ENCODE peak calls at places on chromosome 4, in four cellular contexts. R is sigmoid colon, M is HepG2, S is breast epithelium. W is an unnamed sample.
A peak's percentile ranks its signal among the peaks of the same experiment; 100 is the strongest.

GRCh38 chr4:94603170-94603747 is 151.5 kb downstream of the PDLIM5 start:
- DNase-seq in R (no peak), M (no peak), S (no peak), W (no peak)

GRCh38 chr4:14069871-14070270 is 442.3 kb upstream of the BOD1L1 start:
- DNase-seq in R (no peak), M (no peak), S (no peak), W (no peak)

GRCh38 chr4:793109-793861 is 32.6 kb downstream of the CPLX1 start:
- DNase-seq in R (no peak), M (no peak), S (no peak), W (no peak)

GRCh38 chr4:83272900-83273299 is 11.7 kb downstream of the COQ2 start:
- DNase-seq in R (no peak), M (no peak), S (no peak), W (no peak)

GRCh38 chr4:175927121-175927520 is 115.1 kb upstream of the GPM6A start:
- DNase-seq in R (no peak), M (no peak), S (no peak), W (no peak)

GRCh38 chr4:182533948-182534347 is 290.7 kb downstream of the TENM3 start:
- DNase-seq in R (no peak), M (no peak), S (no peak), W (no peak)

GRCh38 chr4:42282081-42282901 is 115.0 kb upstream of the SHISA3 start:
- DNase-seq in R (no peak), M (peak; percentile 65), S (no peak), W (peak; percentile 20)

GRCh38 chr4:37970702-37971101 is 10.5 kb downstream of the PTTG2 start:
- DNase-seq in R (peak; percentile 87), M (peak; percentile 47), S (peak; percentile 59), W (peak; percentile 38)

GRCh38 chr4:146381263-146381872 is 140.4 kb downstream of the SLC10A7 start:
- DNase-seq in R (no peak), M (no peak), S (no peak), W (no peak)

GRCh38 chr4:55866973-55867574 is 13.6 kb downstream of the EXOC1 start:
- DNase-seq in R (no peak), M (peak; percentile 65), S (no peak), W (no peak)

GRCh38 chr4:145041378-145041777 is 56.6 kb downstream of the ANAPC10 start:
- DNase-seq in R (no peak), M (no peak), S (no peak), W (no peak)

GRCh38 chr4:6551660-6552059 is 23.3 kb upstream of the MAN2B2 start:
- DNase-seq in R (no peak), M (no peak), S (no peak), W (no peak)

GRCh38 chr4:153676984-153677383 is 7.1 kb upstream of the TLR2 start:
- DNase-seq in R (no peak), M (no peak), S (no peak), W (no peak)

GRCh38 chr4:154124539-154125255 is 335.8 kb upstream of the SFRP2 start:
- DNase-seq in R (no peak), M (no peak), S (no peak), W (no peak)

GRCh38 chr4:6591305-6591704 is 16.3 kb downstream of the MAN2B2 start:
- DNase-seq in R (no peak), M (no peak), S (no peak), W (no peak)

GRCh38 chr4:73970011-73970410 is 11.8 kb downstream of the PF4 start:
- DNase-seq in R (no peak), M (no peak), S (no peak), W (no peak)

GRCh38 chr4:26192921-26193894 is 127.6 kb upstream of the RBPJ start:
- DNase-seq in R (no peak), M (no peak), S (no peak), W (no peak)

GRCh38 chr4:7369511-7369910 is 65.2 kb downstream of the PSAPL1 start:
- DNase-seq in R (peak; percentile 53), M (no peak), S (no peak), W (no peak)

GRCh38 chr4:69773443-69773842 is 13.0 kb upstream of the SULT1B1 start:
- DNase-seq in R (no peak), M (no peak), S (no peak), W (no peak)

GRCh38 chr4:52343595-52343994 is 292.5 kb downstream of the SPATA18 start:
- DNase-seq in R (no peak), M (no peak), S (no peak), W (no peak)

GRCh38 chr4:5381981-5382441 is 326.3 kb downstream of the EVC2 start:
- DNase-seq in R (no peak), M (no peak), S (no peak), W (no peak)

GRCh38 chr4:121666091-121666679 is 30.6 kb downstream of the ANXA5 start:
- DNase-seq in R (peak; percentile 72), M (no peak), S (no peak), W (no peak)

GRCh38 chr4:26772096-26772495 is 88.5 kb upstream of the STIM2 start:
- DNase-seq in R (no peak), M (no peak), S (no peak), W (no peak)

GRCh38 chr4:173243321-173243720 is 74.7 kb downstream of the GALNT7 start:
- DNase-seq in R (no peak), M (no peak), S (no peak), W (no peak)
- H3K4me3 ChIP-seq in R (no peak overlapping the region), M (no peak overlapping the region), S (no peak overlapping the region), W (no peak overlapping the region)

DNA sequence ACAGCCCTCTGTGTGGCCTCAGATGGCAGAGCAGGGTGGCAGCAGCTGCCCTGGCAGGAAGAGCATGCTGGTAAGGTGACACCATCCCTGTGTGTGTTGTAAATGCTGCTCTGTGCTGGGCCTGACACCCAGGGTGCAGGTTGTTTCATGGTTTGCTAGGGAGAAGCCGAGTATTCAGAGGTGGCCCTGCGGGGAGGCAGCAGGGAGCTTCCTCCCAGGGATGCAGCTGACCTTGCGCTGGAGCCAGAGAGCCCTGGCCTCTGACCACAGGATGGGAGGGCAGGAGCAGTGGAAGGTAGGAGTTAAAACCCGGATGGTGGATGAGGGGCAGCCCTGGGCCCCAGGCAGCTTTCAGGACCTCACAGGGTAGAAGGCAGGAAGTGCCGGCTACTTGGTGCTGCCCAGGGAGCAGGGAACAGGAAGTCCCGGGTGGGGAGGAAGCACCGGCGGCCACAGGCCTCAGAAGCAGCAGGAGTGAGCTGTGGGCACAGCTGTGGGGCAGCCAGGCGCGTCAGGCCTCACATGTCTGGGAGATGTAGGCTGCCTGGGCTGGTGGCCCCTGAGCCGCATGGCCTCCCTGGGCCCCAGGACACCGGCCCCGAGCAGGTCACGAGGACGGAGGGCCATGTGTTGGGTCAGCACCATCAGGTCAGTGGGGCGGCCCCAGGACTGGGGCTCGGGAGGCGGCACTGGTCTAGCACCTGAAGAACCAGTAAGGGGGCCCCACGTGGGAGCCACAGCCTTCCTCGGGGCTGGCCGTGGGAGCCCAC is 19.1 kb downstream of the SH3BP2 start:
- DNase-seq in R (peak; percentile 86), M (peak; percentile 59), S (no peak), W (peak; percentile 50)
- TF ChIP-seq POLR2A in R (no peak), M (no peak), S (no peak), W (no peak)

DNA sequence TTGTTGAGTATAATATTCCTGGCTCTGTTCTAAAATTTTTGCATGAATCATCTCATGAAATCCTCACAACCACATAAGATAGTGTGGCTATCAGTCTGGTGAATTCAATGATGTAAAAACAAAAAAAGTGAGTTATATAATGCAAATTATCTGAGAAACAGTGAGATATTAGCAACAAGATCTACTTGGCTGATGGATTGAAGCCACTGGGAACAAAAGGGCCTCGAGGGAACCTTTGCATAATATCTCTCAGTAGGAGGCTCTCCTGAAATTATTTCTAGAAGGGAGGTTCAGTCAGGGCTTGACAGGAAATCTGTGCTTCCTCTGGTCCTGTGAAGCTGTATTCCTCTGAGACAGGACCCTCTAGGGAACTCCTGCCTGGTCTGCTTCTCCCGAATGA is 30.1 kb upstream of the NUP54 start:
- DNase-seq in R (no peak), M (no peak), S (no peak), W (no peak)
- H3K4me3 ChIP-seq in R (no peak overlapping the region), M (no peak overlapping the region), S (no peak overlapping the region), W (no peak overlapping the region)

DNA sequence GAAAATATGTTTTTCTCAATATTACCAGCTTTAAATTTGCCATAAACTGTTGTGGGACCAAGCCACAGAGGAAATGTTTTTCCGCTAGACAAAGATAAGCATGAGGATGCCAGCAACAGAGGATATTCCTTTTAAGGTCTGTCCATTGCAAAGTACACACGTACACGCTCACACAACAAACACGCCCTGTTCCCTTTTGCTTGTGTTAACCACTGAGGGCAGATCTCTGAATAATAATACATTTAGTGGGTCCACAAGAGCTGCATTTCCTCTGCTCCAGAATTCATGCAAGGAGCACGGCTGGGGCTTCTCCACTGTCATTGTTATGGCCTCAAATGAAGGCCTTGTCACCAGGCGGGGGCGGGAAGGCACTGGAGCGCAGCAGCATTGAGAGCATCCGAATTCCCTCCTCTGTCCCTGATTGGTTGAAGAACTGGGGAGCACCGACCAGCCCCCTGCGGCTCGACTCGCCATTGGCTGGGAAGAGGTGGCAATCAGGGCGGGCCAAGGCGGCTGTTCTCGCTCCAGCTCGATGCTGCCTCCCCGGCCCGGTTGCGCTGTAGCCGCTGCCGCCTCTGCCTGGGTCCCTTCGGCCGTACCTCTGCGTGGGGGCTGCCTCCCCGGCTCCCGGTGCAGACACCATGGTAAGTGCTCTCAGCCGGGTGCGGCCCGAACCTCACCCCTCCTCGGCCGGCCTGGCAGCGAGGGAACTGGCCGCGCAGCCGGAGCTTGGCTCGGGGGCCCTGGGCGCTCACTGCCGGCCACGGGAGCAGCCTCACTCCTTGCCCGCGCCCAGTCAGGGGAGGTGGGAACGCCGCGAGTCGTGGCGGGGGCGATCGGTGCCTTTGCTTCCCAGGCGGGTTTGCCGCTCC is at the start of gene GUCY1B1:
- DNase-seq in R (peak; percentile 98), M (no peak), S (peak; percentile 83), W (peak; percentile 94)
- TF ChIP-seq POLR2A in R (peak; percentile 38), M (no peak), S (no peak), W (no peak)

DNA sequence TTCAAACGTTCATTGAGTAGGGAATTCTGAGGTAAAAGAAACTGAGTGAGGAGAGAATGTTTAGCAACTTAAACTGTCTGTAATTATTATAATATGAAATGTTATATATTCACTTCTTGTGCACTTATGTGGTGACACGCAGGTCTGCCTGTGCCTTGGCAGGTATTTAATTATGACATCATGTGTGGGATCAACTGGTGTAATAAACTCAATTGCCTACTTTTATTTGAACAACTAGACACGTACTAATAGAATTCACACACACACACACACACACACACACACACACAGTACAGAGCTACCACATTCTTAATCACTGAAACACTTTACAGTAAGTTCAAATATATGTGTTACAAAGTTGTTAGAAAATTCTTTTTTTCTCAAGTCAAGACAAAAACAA is 20.7 kb upstream of the SLC25A31 start:
- DNase-seq in R (no peak), M (no peak), S (no peak), W (no peak)
- H3K4me3 ChIP-seq in R (no peak overlapping the region), M (no peak overlapping the region), S (no peak overlapping the region), W (no peak overlapping the region)

DNA sequence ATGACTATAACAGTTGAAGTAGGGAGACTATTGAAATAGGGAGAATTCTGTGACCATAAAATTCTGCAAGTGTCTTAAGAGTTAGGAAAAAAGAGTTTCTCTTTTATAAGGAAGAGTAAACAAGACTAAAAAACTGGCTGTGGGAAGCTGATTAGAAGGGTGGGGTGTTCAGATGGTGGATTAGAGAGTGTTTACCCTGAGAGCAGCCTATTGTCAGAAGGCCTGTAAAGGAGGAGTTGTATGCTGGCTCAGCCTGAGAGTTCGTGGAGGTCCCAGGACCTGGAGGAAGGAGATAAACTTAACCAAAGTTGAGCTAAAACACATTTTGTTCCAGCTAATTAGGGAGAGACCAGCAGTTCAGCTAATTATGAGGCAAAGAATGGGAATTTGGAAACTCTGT is 629.7 kb downstream of the PCDH7 start:
- DNase-seq in R (no peak), M (no peak), S (no peak), W (no peak)
- TF ChIP-seq POLR2A in R (no peak), M (no peak), S (no peak), W (no peak)

GRCh38 chr4:72568959-72569718 is at the start of gene ADAMTS3:
- DNase-seq in R (peak; percentile 81), M (no peak), S (peak; percentile 53), W (peak; percentile 84)
- H3K4me3 ChIP-seq in R (peak within 1 kb of the TSS; percentile 35), M (peak within 1 kb of the TSS; percentile 46), S (peak within 1 kb of the TSS; percentile 67), W (peak within 1 kb of the TSS; percentile 59)

W was measured in ovary.